ENCODE peak calls at places on chromosome 22, in nine cellular contexts. One of them, this sample, is unnamed.

GRCh38 chr22:23204541-23205157 is 24.3 kb downstream of the BCR start:
- DNase-seq in spleen: peak; percentile 60
- DNase-seq in left ventricle myocardium inferior: peak; percentile 85
- DNase-seq in CD8-positive, alpha-beta T cell: no peak
- DNase-seq in fibroblast of lung: peak; percentile 38
- DNase-seq in RWPE2: no peak
- DNase-seq in fibroblast of villous mesenchyme: no peak
- DNase-seq in upper lobe of right lung: peak; percentile 77
- DNase-seq in WERI-Rb-1: no peak
- DNase-seq in this sample: no peak

GRCh38 chr22:21698430-21699329 is 32.9 kb downstream of the PPIL2 start:
- DNase-seq in spleen: no peak
- DNase-seq in left ventricle myocardium inferior: peak; percentile 70
- DNase-seq in CD8-positive, alpha-beta T cell: no peak
- DNase-seq in fibroblast of lung: no peak
- DNase-seq in RWPE2: no peak
- DNase-seq in fibroblast of villous mesenchyme: peak; percentile 47
- DNase-seq in upper lobe of right lung: no peak
- DNase-seq in WERI-Rb-1: peak; percentile 80
- DNase-seq in this sample: peak; percentile 69

GRCh38 chr22:31099386-31099785 is 8.0 kb downstream of the SELENOM start:
- DNase-seq in spleen: no peak
- DNase-seq in left ventricle myocardium inferior: no peak
- DNase-seq in CD8-positive, alpha-beta T cell: no peak
- DNase-seq in fibroblast of lung: no peak
- DNase-seq in RWPE2: no peak
- DNase-seq in fibroblast of villous mesenchyme: no peak
- DNase-seq in upper lobe of right lung: no peak
- DNase-seq in WERI-Rb-1: no peak
- DNase-seq in this sample: peak; percentile 79

GRCh38 chr22:28051787-28052356 is 132.8 kb upstream of the PITPNB start:
- DNase-seq in spleen: no peak
- DNase-seq in left ventricle myocardium inferior: peak; percentile 77
- DNase-seq in CD8-positive, alpha-beta T cell: no peak
- DNase-seq in fibroblast of lung: peak; percentile 51
- DNase-seq in RWPE2: no peak
- DNase-seq in fibroblast of villous mesenchyme: peak; percentile 70
- DNase-seq in upper lobe of right lung: peak; percentile 82
- DNase-seq in WERI-Rb-1: peak; percentile 79
- DNase-seq in this sample: peak; percentile 82

GRCh38 chr22:35202376-35202775 is 54.9 kb upstream of the HMGXB4 start:
- DNase-seq in spleen: no peak
- DNase-seq in left ventricle myocardium inferior: no peak
- DNase-seq in CD8-positive, alpha-beta T cell: no peak
- DNase-seq in fibroblast of lung: no peak
- DNase-seq in RWPE2: no peak
- DNase-seq in fibroblast of villous mesenchyme: no peak
- DNase-seq in upper lobe of right lung: no peak
- DNase-seq in WERI-Rb-1: no peak
- DNase-seq in this sample: no peak

GRCh38 chr22:30920407-30920806 is 48.2 kb downstream of the MORC2 start:
- DNase-seq in spleen: peak; percentile 92
- DNase-seq in left ventricle myocardium inferior: peak; percentile 81
- DNase-seq in CD8-positive, alpha-beta T cell: peak; percentile 85
- DNase-seq in fibroblast of lung: peak; percentile 43
- DNase-seq in RWPE2: no peak
- DNase-seq in fibroblast of villous mesenchyme: peak; percentile 68
- DNase-seq in upper lobe of right lung: peak; percentile 88
- DNase-seq in WERI-Rb-1: peak; percentile 80
- DNase-seq in this sample: peak; percentile 87

GRCh38 chr22:31223786-31224191 is 11.7 kb downstream of the LIMK2 start:
- DNase-seq in spleen: no peak
- DNase-seq in left ventricle myocardium inferior: no peak
- DNase-seq in CD8-positive, alpha-beta T cell: no peak
- DNase-seq in fibroblast of lung: no peak
- DNase-seq in RWPE2: no peak
- DNase-seq in fibroblast of villous mesenchyme: no peak
- DNase-seq in upper lobe of right lung: no peak
- DNase-seq in WERI-Rb-1: no peak
- DNase-seq in this sample: no peak

GRCh38 chr22:22827187-22827948 is 60.2 kb upstream of the IGLL5 start:
- DNase-seq in spleen: no peak
- DNase-seq in left ventricle myocardium inferior: no peak
- DNase-seq in CD8-positive, alpha-beta T cell: no peak
- DNase-seq in fibroblast of lung: no peak
- DNase-seq in RWPE2: no peak
- DNase-seq in fibroblast of villous mesenchyme: no peak
- DNase-seq in upper lobe of right lung: no peak
- DNase-seq in WERI-Rb-1: no peak
- DNase-seq in this sample: no peak

GRCh38 chr22:26588749-26589366 is 1.1 kb downstream of the TPST2 start:
- DNase-seq in spleen: peak; percentile 69
- DNase-seq in left ventricle myocardium inferior: no peak
- DNase-seq in CD8-positive, alpha-beta T cell: no peak
- DNase-seq in fibroblast of lung: no peak
- DNase-seq in RWPE2: no peak
- DNase-seq in fibroblast of villous mesenchyme: no peak
- DNase-seq in upper lobe of right lung: no peak
- DNase-seq in WERI-Rb-1: no peak
- DNase-seq in this sample: no peak

GRCh38 chr22:30606455-30607299 is at the start of gene TCN2:
- DNase-seq in spleen: peak; percentile 88
- DNase-seq in left ventricle myocardium inferior: peak; percentile 70
- DNase-seq in CD8-positive, alpha-beta T cell: no peak
- DNase-seq in fibroblast of lung: peak; percentile 85
- DNase-seq in RWPE2: no peak
- DNase-seq in fibroblast of villous mesenchyme: peak; percentile 86
- DNase-seq in upper lobe of right lung: peak; percentile 84
- DNase-seq in WERI-Rb-1: peak; percentile 95
- DNase-seq in this sample: peak; percentile 91

GRCh38 chr22:36359172-36359973 is 28.4 kb downstream of the MYH9 start:
- DNase-seq in spleen: no peak
- DNase-seq in left ventricle myocardium inferior: no peak
- DNase-seq in CD8-positive, alpha-beta T cell: no peak
- DNase-seq in fibroblast of lung: no peak
- DNase-seq in RWPE2: no peak
- DNase-seq in fibroblast of villous mesenchyme: no peak
- DNase-seq in upper lobe of right lung: no peak
- DNase-seq in WERI-Rb-1: no peak
- DNase-seq in this sample: no peak

GRCh38 chr22:36360871-36361383 is 26.8 kb downstream of the MYH9 start:
- DNase-seq in spleen: no peak
- DNase-seq in left ventricle myocardium inferior: no peak
- DNase-seq in CD8-positive, alpha-beta T cell: no peak
- DNase-seq in fibroblast of lung: peak; percentile 81
- DNase-seq in RWPE2: no peak
- DNase-seq in fibroblast of villous mesenchyme: peak; percentile 84
- DNase-seq in upper lobe of right lung: no peak
- DNase-seq in WERI-Rb-1: no peak
- DNase-seq in this sample: no peak

GRCh38 chr22:36358533-36359171 is 29.1 kb downstream of the MYH9 start:
- DNase-seq in spleen: no peak
- DNase-seq in left ventricle myocardium inferior: no peak
- DNase-seq in CD8-positive, alpha-beta T cell: no peak
- DNase-seq in fibroblast of lung: peak; percentile 69
- DNase-seq in RWPE2: no peak
- DNase-seq in fibroblast of villous mesenchyme: no peak
- DNase-seq in upper lobe of right lung: no peak
- DNase-seq in WERI-Rb-1: no peak
- DNase-seq in this sample: peak; percentile 65

GRCh38 chr22:36362077-36362476 is 25.7 kb downstream of the MYH9 start:
- DNase-seq in spleen: no peak
- DNase-seq in left ventricle myocardium inferior: no peak
- DNase-seq in CD8-positive, alpha-beta T cell: no peak
- DNase-seq in fibroblast of lung: no peak
- DNase-seq in RWPE2: no peak
- DNase-seq in fibroblast of villous mesenchyme: no peak
- DNase-seq in upper lobe of right lung: no peak
- DNase-seq in WERI-Rb-1: no peak
- DNase-seq in this sample: no peak

DNA sequence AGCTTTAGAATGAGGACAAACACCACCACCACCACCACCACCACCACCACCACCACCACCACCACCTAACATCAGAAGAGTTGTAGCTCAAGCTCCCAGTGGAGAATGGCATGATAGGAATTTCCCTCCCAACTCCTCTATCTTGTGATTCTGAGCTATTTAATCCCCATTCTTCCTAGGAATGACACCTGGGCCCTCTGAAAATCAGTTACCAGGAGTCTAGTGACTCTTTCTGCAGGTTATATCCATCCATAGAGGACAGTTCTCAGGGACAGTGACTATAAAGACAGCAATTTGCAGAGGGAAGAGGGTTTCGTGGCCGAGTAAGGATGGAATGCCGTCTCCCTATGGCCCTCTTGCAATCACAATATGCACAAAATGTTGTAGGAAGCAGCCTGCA is 27.8 kb downstream of the MYH9 start:
- DNase-seq in spleen: no peak
- DNase-seq in left ventricle myocardium inferior: no peak
- DNase-seq in CD8-positive, alpha-beta T cell: no peak
- DNase-seq in fibroblast of lung: no peak
- DNase-seq in RWPE2: no peak
- DNase-seq in fibroblast of villous mesenchyme: no peak
- DNase-seq in upper lobe of right lung: no peak
- DNase-seq in WERI-Rb-1: no peak
- DNase-seq in this sample: no peak
- H3K4me3 ChIP-seq in spleen: no peak overlapping the region
- H3K4me3 ChIP-seq in left ventricle myocardium inferior: peak overlapping the region; percentile 13
- H3K4me3 ChIP-seq in CD8-positive, alpha-beta T cell: no peak overlapping the region
- H3K4me3 ChIP-seq in fibroblast of lung: no peak overlapping the region
- H3K4me3 ChIP-seq in RWPE2: no peak overlapping the region
- H3K4me3 ChIP-seq in fibroblast of villous mesenchyme: no peak overlapping the region
- H3K4me3 ChIP-seq in upper lobe of right lung: no peak overlapping the region
- H3K4me3 ChIP-seq in WERI-Rb-1: no peak overlapping the region
- H3K4me3 ChIP-seq in this sample: no peak overlapping the region

DNA sequence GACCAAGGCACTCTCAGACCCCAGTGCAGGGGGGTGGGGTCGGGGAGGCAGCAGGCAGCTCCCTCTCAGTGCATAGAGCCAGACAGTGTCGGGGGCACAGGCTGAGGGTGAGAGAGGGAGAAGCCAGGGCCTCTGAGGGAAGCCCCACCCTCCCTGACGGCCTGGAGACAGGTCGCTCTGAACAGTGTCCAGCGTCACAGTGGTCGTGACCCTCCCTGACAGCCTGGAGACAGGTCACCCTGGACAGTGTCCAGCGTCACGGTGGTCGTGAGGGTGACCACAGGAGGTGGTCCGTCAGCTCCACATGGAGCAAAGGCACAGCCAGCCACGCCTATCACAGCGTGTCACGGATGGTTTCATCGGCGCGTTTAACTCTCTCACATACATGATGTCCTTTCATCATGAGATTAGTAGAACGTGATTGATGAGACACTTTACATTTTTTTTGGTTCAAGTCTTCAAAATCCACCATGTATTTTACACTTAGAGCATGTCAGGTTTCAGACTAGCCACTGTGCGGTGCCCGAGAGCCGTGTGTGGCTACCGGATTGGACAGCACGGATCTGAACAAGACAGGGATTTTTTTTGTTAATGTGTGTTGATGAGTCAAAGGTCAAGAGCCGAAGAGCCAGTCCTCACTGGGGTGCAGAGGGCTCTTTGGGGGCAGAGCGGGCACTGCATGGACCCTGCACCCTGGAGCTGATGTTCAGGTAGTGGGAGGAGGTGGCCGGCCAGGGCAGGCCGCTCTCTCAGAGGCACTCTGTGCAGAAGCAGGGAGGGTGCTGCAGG is 23.9 kb upstream of the PANX2 start:
- DNase-seq in spleen: no peak
- DNase-seq in left ventricle myocardium inferior: peak; percentile 40
- DNase-seq in CD8-positive, alpha-beta T cell: no peak
- DNase-seq in fibroblast of lung: peak; percentile 58
- DNase-seq in RWPE2: no peak
- DNase-seq in fibroblast of villous mesenchyme: peak; percentile 78
- DNase-seq in upper lobe of right lung: peak; percentile 77
- DNase-seq in WERI-Rb-1: peak; percentile 71
- DNase-seq in this sample: peak; percentile 60
- TF ChIP-seq CTCF in spleen: no peak
- TF ChIP-seq CTCF in left ventricle myocardium inferior: peak; percentile 78
- TF ChIP-seq CTCF in CD8-positive, alpha-beta T cell: no peak
- TF ChIP-seq CTCF in fibroblast of lung: peak; percentile 98
- TF ChIP-seq CTCF in RWPE2: peak; percentile 87
- TF ChIP-seq CTCF in fibroblast of villous mesenchyme: peak; percentile 95
- TF ChIP-seq CTCF in upper lobe of right lung: peak; percentile 74
- TF ChIP-seq CTCF in WERI-Rb-1: peak; percentile 86
- TF ChIP-seq CTCF in this sample: peak; percentile 83

DNA sequence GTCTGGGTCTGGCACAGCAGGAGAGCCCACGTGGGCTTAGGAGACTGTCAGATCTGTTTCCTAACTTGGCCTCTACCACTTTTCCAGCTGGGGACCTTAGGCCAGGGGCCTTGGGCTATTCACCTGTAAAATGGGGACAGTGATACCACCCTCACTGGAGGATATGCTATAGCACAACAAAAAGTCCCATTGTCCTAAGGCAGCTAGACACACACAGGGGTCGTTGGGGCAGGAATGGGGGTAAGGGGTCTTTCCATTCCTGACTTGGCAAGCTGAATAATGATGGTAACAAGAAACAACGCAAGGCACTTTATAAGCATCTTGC is 2.6 kb upstream of the SH3BP1 start:
- DNase-seq in spleen: no peak
- DNase-seq in left ventricle myocardium inferior: no peak
- DNase-seq in CD8-positive, alpha-beta T cell: no peak
- DNase-seq in fibroblast of lung: no peak
- DNase-seq in RWPE2: no peak
- DNase-seq in fibroblast of villous mesenchyme: no peak
- DNase-seq in upper lobe of right lung: no peak
- DNase-seq in WERI-Rb-1: no peak
- DNase-seq in this sample: no peak
- H3K4me3 ChIP-seq in spleen: no peak overlapping the region
- H3K4me3 ChIP-seq in left ventricle myocardium inferior: no peak overlapping the region
- H3K4me3 ChIP-seq in CD8-positive, alpha-beta T cell: no peak overlapping the region
- H3K4me3 ChIP-seq in fibroblast of lung: no peak overlapping the region
- H3K4me3 ChIP-seq in RWPE2: no peak overlapping the region
- H3K4me3 ChIP-seq in fibroblast of villous mesenchyme: no peak overlapping the region
- H3K4me3 ChIP-seq in upper lobe of right lung: no peak overlapping the region
- H3K4me3 ChIP-seq in WERI-Rb-1: no peak overlapping the region
- H3K4me3 ChIP-seq in this sample: no peak overlapping the region

GRCh38 chr22:24706732-24707476 is 67.6 kb downstream of the PIWIL3 start:
- DNase-seq in spleen: no peak
- DNase-seq in left ventricle myocardium inferior: no peak
- DNase-seq in CD8-positive, alpha-beta T cell: no peak
- DNase-seq in fibroblast of lung: no peak
- DNase-seq in RWPE2: no peak
- DNase-seq in fibroblast of villous mesenchyme: no peak
- DNase-seq in upper lobe of right lung: no peak
- DNase-seq in WERI-Rb-1: no peak
- DNase-seq in this sample: no peak

GRCh38 chr22:24703101-24703500 is 71.4 kb downstream of the PIWIL3 start:
- DNase-seq in spleen: no peak
- DNase-seq in left ventricle myocardium inferior: peak; percentile 41
- DNase-seq in CD8-positive, alpha-beta T cell: no peak
- DNase-seq in fibroblast of lung: peak; percentile 5
- DNase-seq in RWPE2: no peak
- DNase-seq in fibroblast of villous mesenchyme: peak; percentile 71
- DNase-seq in upper lobe of right lung: no peak
- DNase-seq in WERI-Rb-1: no peak
- DNase-seq in this sample: peak; percentile 17

GRCh38 chr22:24706050-24706449 is 68.5 kb downstream of the PIWIL3 start:
- DNase-seq in spleen: no peak
- DNase-seq in left ventricle myocardium inferior: no peak
- DNase-seq in CD8-positive, alpha-beta T cell: no peak
- DNase-seq in fibroblast of lung: no peak
- DNase-seq in RWPE2: no peak
- DNase-seq in fibroblast of villous mesenchyme: no peak
- DNase-seq in upper lobe of right lung: no peak
- DNase-seq in WERI-Rb-1: peak; percentile 30
- DNase-seq in this sample: no peak

GRCh38 chr22:24707477-24707816 is 67.1 kb downstream of the PIWIL3 start:
- DNase-seq in spleen: no peak
- DNase-seq in left ventricle myocardium inferior: no peak
- DNase-seq in CD8-positive, alpha-beta T cell: no peak
- DNase-seq in fibroblast of lung: no peak
- DNase-seq in RWPE2: no peak
- DNase-seq in fibroblast of villous mesenchyme: no peak
- DNase-seq in upper lobe of right lung: no peak
- DNase-seq in WERI-Rb-1: no peak
- DNase-seq in this sample: no peak
- TF ChIP-seq CTCF in spleen: no peak
- TF ChIP-seq CTCF in left ventricle myocardium inferior: peak; percentile 38
- TF ChIP-seq CTCF in CD8-positive, alpha-beta T cell: no peak
- TF ChIP-seq CTCF in fibroblast of lung: no peak
- TF ChIP-seq CTCF in RWPE2: no peak
- TF ChIP-seq CTCF in fibroblast of villous mesenchyme: no peak
- TF ChIP-seq CTCF in upper lobe of right lung: no peak
- TF ChIP-seq CTCF in WERI-Rb-1: peak; percentile 32
- TF ChIP-seq CTCF in this sample: no peak

This sample was measured in foreskin fibroblast.